ENCODE peak calls at places on chromosomes 16 and 17, in nine cellular contexts. Q is ovary, D is A549, B is uterus, A is breast epithelium, C is lower leg skin, O is thyroid gland, E is transverse colon, L is esophagus squamous epithelium. P is an unnamed sample.

GRCh38 chr16:3675601-3676130 is 21.2 kb downstream of the DNASE1 start:
- DNase-seq in C (no peak), Q (no peak), B (no peak), D (no peak), A (no peak), E (no peak), L (no peak), O (no peak), P (no peak)

GRCh38 chr16:65494080-65494479 is 372.2 kb upstream of the CDH11 start:
- DNase-seq in E (no peak), C (no peak), Q (no peak), A (no peak), O (no peak), L (no peak), B (no peak), D (no peak), P (no peak)

GRCh38 chr17:57649731-57650484 is 95.2 kb downstream of the CCDC182 start:
- DNase-seq in B (no peak), O (no peak), A (no peak), D (peak; percentile 50), Q (no peak), C (no peak), E (no peak), L (no peak), P (peak; percentile 90)

GRCh38 chr16:76335187-76335974 is 58.2 kb downstream of the CNTNAP4 start:
- DNase-seq in C (no peak), Q (no peak), O (no peak), D (no peak), A (no peak), L (no peak), E (no peak), B (no peak), P (no peak)

GRCh38 chr17:75036643-75037268 is 10.0 kb downstream of the ATP5PD start:
- DNase-seq in Q (peak; percentile 73), C (peak; percentile 92), L (peak; percentile 18), B (peak; percentile 72), E (peak; percentile 90), D (peak; percentile 93), O (peak; percentile 94), A (peak; percentile 57), P (no peak)

GRCh38 chr16:27772093-27772820 is 222.3 kb downstream of the KATNIP start:
- DNase-seq in B (no peak), L (no peak), O (no peak), D (no peak), C (no peak), A (no peak), Q (no peak), E (no peak), P (no peak)

GRCh38 chr17:73436966-73437365 is 125.2 kb upstream of the CDC42EP4 start:
- DNase-seq in L (no peak), A (no peak), E (no peak), Q (no peak), B (no peak), C (no peak), D (no peak), O (no peak), P (no peak)

GRCh38 chr16:85793662-85794298 is 5.6 kb downstream of the EMC8 start:
- DNase-seq in Q (no peak), A (no peak), O (no peak), E (no peak), C (no peak), B (no peak), D (no peak), L (no peak), P (no peak)

GRCh38 chr17:17406225-17406624 is 70.6 kb upstream of the MED9 start:
- DNase-seq in O (no peak), D (no peak), B (no peak), C (no peak), E (no peak), A (no peak), Q (no peak), L (no peak), P (no peak)

GRCh38 chr17:50588391-50589111 is 28.0 kb downstream of the CACNA1G start:
- DNase-seq in Q (peak; percentile 52), E (no peak), C (no peak), O (peak; percentile 95), A (no peak), B (no peak), L (no peak), D (no peak), P (no peak)

GRCh38 chr16:81326971-81327370 is 12.2 kb downstream of the GAN start:
- DNase-seq in E (no peak), C (no peak), D (no peak), O (no peak), Q (no peak), B (no peak), A (no peak), L (no peak), P (no peak)

GRCh38 chr16:637081-638018 is 1.2 kb upstream of the METTL26 start:
- DNase-seq in O (peak; percentile 89), Q (peak; percentile 92), E (peak; percentile 92), L (no peak), C (peak; percentile 79), D (peak; percentile 91), B (peak; percentile 88), A (peak; percentile 85), P (peak; percentile 99)

GRCh38 chr16:19116711-19117449 is 3.1 kb downstream of the ITPRIPL2 start:
- DNase-seq in Q (no peak), E (no peak), B (no peak), O (no peak), D (no peak), C (no peak), L (no peak), A (peak; percentile 66), P (no peak)

GRCh38 chr17:33052856-33053255 is 61.2 kb downstream of the SPACA3 start:
- DNase-seq in B (no peak), E (no peak), O (no peak), A (no peak), C (no peak), D (no peak), Q (no peak), L (no peak), P (no peak)

GRCh38 chr16:28623172-28623711 is 13.4 kb upstream of the SULT1A1 start:
- DNase-seq in C (no peak), O (peak; percentile 85), A (no peak), B (no peak), Q (no peak), D (no peak), L (no peak), E (peak; percentile 85), P (no peak)

GRCh38 chr17:59001158-59001814 is 105.4 kb downstream of the TRIM37 start:
- DNase-seq in B (no peak), L (peak; percentile 38), D (no peak), A (peak; percentile 48), C (peak; percentile 27), Q (peak; percentile 21), O (peak; percentile 66), E (peak; percentile 31), P (no peak)

GRCh38 chr17:7992516-7992915 is 9.9 kb upstream of the GUCY2D start:
- DNase-seq in B (no peak), O (no peak), D (no peak), C (no peak), E (no peak), Q (no peak), A (no peak), L (no peak), P (no peak)

GRCh38 chr16:17106243-17106791 is 364.4 kb downstream of the XYLT1 start:
- DNase-seq in L (no peak), D (no peak), B (no peak), O (no peak), Q (no peak), C (no peak), E (no peak), A (no peak), P (no peak)

GRCh38 chr17:7144203-7144602 is 29.6 kb upstream of the ASGR2 start:
- DNase-seq in E (no peak), L (no peak), C (no peak), A (no peak), D (no peak), Q (no peak), O (no peak), B (no peak), P (no peak)

GRCh38 chr16:30805370-30806169 is 18.6 kb upstream of the ZNF629 start:
- DNase-seq in L (no peak), D (peak; percentile 89), Q (peak; percentile 90), C (peak; percentile 77), B (peak; percentile 89), O (peak; percentile 89), A (peak; percentile 76), E (peak; percentile 90), P (peak; percentile 88)
- TF ChIP-seq POLR2A in L (peak; percentile 89), D (peak; percentile 89), Q (peak; percentile 96), C (no peak), B (peak; percentile 57), O (peak; percentile 84), A (peak; percentile 93), E (peak; percentile 94), P (peak; percentile 84)

GRCh38 chr17:42530952-42531454 is 5.0 kb upstream of the NAGLU start:
- DNase-seq in E (no peak), D (no peak), O (no peak), C (no peak), B (no peak), Q (no peak), A (no peak), L (no peak), P (no peak)

GRCh38 chr17:42535400-42536047 is 517 bp upstream of the NAGLU start:
- DNase-seq in A (no peak), B (no peak), C (no peak), E (no peak), L (no peak), O (no peak), Q (no peak), D (no peak), P (peak; percentile 45)

GRCh38 chr17:42529054-42529453 is 7.0 kb upstream of the NAGLU start:
- DNase-seq in L (no peak), D (no peak), A (no peak), Q (no peak), E (no peak), B (no peak), O (no peak), C (no peak), P (no peak)

GRCh38 chr17:42527932-42528331 is 8.1 kb upstream of the NAGLU start:
- DNase-seq in C (no peak), A (no peak), E (no peak), O (no peak), L (no peak), Q (no peak), D (no peak), B (no peak), P (no peak)

GRCh38 chr17:42531455-42532354 is 4.3 kb upstream of the NAGLU start:
- DNase-seq in C (no peak), L (no peak), E (peak; percentile 76), D (no peak), Q (no peak), O (peak; percentile 66), A (no peak), B (peak; percentile 75), P (no peak)
- TF ChIP-seq POLR2A in C (no peak), L (no peak), E (no peak), D (peak; percentile 57), Q (no peak), O (peak; percentile 50), A (no peak), B (no peak), P (no peak)

GRCh38 chr16:56269276-56269675 is 78.0 kb downstream of the GNAO1 start:
- DNase-seq in A (no peak), E (no peak), L (no peak), C (no peak), Q (no peak), O (no peak), D (no peak), B (no peak), P (no peak)
- TF ChIP-seq POLR2A in A (no peak), E (no peak), L (no peak), C (no peak), Q (no peak), O (no peak), D (no peak), B (no peak), P (no peak)

GRCh38 chr17:63832014-63832413 is 4.6 kb upstream of the FTSJ3 start:
- DNase-seq in Q (no peak), E (no peak), C (no peak), D (no peak), A (no peak), B (no peak), L (no peak), O (no peak), P (no peak)
- TF ChIP-seq POLR2A in Q (no peak), E (no peak), C (no peak), D (no peak), A (no peak), B (no peak), L (no peak), O (no peak), P (no peak)